ENCODE peak calls at places on chromosome 15, in seven cellular contexts. Q is RWPE2; F is CD8-positive, alpha-beta memory T cell; P is astrocyte of the spinal cord; R is AG10803; N is AG09309; Z is cardiac muscle cell. K is an unnamed sample.

GRCh38 chr15:35925634-35926380 is 379.8 kb upstream of the DPH6 start:
- DNase-seq in Q (no peak), F (no peak), P (peak; percentile 33), R (peak; percentile 1), N (no peak), Z (no peak), K (no peak)

GRCh38 chr15:48520376-48521155 is 124.9 kb downstream of the FBN1 start:
- DNase-seq in Q (no peak), F (no peak), P (peak; percentile 33), R (no peak), N (no peak), Z (no peak), K (no peak)

GRCh38 chr15:71275098-71275497 is 159.8 kb downstream of the THSD4 start:
- DNase-seq in Q (no peak), F (no peak), P (peak; percentile 87), R (peak; percentile 45), N (peak; percentile 46), Z (no peak), K (no peak)

GRCh38 chr15:31212956-31213694 is 111.6 kb upstream of the TRPM1 start:
- DNase-seq in Q (peak; percentile 31), F (no peak), P (no peak), R (no peak), N (no peak), Z (no peak), K (no peak)

GRCh38 chr15:80587816-80588456 is 107.2 kb upstream of the ABHD17C start:
- DNase-seq in Q (peak; percentile 55), F (no peak), P (peak; percentile 56), R (peak; percentile 36), N (no peak), Z (no peak), K (no peak)

GRCh38 chr15:25883860-25884259 is 20.7 kb upstream of the ATP10A start:
- DNase-seq in Q (peak; percentile 80), F (no peak), P (peak; percentile 86), R (peak; percentile 97), N (peak; percentile 85), Z (no peak), K (no peak)

GRCh38 chr15:100021653-100022052 is 288.4 kb upstream of the LYSMD4 start:
- DNase-seq in Q (no peak), F (no peak), P (no peak), R (no peak), N (no peak), Z (no peak), K (no peak)

GRCh38 chr15:47652853-47653243 is 64.5 kb upstream of the SEMA6D start:
- DNase-seq in Q (no peak), F (no peak), P (no peak), R (no peak), N (no peak), Z (no peak), K (no peak)

GRCh38 chr15:77554306-77555080 is 78.2 kb downstream of the LINGO1 start:
- DNase-seq in Q (no peak), F (no peak), P (no peak), R (no peak), N (no peak), Z (no peak), K (no peak)

GRCh38 chr15:54482251-54482650 is 504.0 kb downstream of the UNC13C start:
- DNase-seq in Q (no peak), F (no peak), P (no peak), R (no peak), N (no peak), Z (no peak), K (no peak)

GRCh38 chr15:51283026-51283425 is 55.4 kb downstream of the CYP19A1 start:
- DNase-seq in Q (no peak), F (no peak), P (no peak), R (no peak), N (no peak), Z (no peak), K (no peak)

GRCh38 chr15:29736745-29737023 is 85.6 kb downstream of the TJP1 start:
- DNase-seq in Q (no peak), F (no peak), P (peak; percentile 28), R (peak; percentile 47), N (no peak), Z (peak; percentile 59), K (no peak)

GRCh38 chr15:100515758-100516157 is 13.0 kb downstream of the CERS3 start:
- DNase-seq in Q (no peak), F (no peak), P (no peak), R (no peak), N (no peak), Z (no peak), K (no peak)

GRCh38 chr15:55552926-55553325 is 35.2 kb downstream of the PYGO1 start:
- DNase-seq in Q (no peak), F (no peak), P (peak; percentile 85), R (peak; percentile 18), N (no peak), Z (peak; percentile 5), K (no peak)

GRCh38 chr15:78508272-78508671 is 895 bp downstream of the HYKK start:
- DNase-seq in Q (no peak), F (no peak), P (no peak), R (no peak), N (no peak), Z (no peak), K (no peak)

GRCh38 chr15:101161656-101162055 is 90.2 kb downstream of the CHSY1 start:
- DNase-seq in Q (peak; percentile 30), F (no peak), P (no peak), R (no peak), N (no peak), Z (no peak), K (no peak)

GRCh38 chr15:45704329-45705249 is 69.8 kb downstream of the SQOR start:
- DNase-seq in Q (no peak), F (no peak), P (peak; percentile 16), R (no peak), N (no peak), Z (peak; percentile 74), K (no peak)

GRCh38 chr15:80418892-80419537 is 14.8 kb downstream of the ARNT2 start:
- DNase-seq in Q (no peak), F (no peak), P (peak; percentile 49), R (peak; percentile 68), N (peak; percentile 24), Z (peak; percentile 70), K (no peak)

GRCh38 chr15:44790215-44790614 is 53.9 kb downstream of the TRIM69 start:
- DNase-seq in Q (no peak), F (no peak), P (no peak), R (no peak), N (no peak), Z (no peak), K (no peak)

GRCh38 chr15:57463360-57463759 is 87.1 kb downstream of the CGNL1 start:
- DNase-seq in Q (no peak), F (no peak), P (no peak), R (no peak), N (no peak), Z (no peak), K (no peak)

GRCh38 chr15:57340673-57341259 is 35.5 kb upstream of the CGNL1 start:
- DNase-seq in Q (no peak), F (no peak), P (peak; percentile 72), R (peak; percentile 62), N (no peak), Z (peak; percentile 72), K (peak; percentile 64)

GRCh38 chr15:74782596-74783071 is 754 bp downstream of the CSK start:
- DNase-seq in Q (no peak), F (no peak), P (no peak), R (no peak), N (no peak), Z (peak; percentile 24), K (no peak)

GRCh38 chr15:53448215-53449001 is 311.1 kb downstream of the WDR72 start:
- DNase-seq in Q (no peak), F (no peak), P (no peak), R (no peak), N (no peak), Z (no peak), K (no peak)

GRCh38 chr15:74315626-74316025 is 51.8 kb downstream of the CYP11A1 start:
- DNase-seq in Q (no peak), F (no peak), P (no peak), R (no peak), N (no peak), Z (no peak), K (no peak)

GRCh38 chr15:31571676-31572075 is 245.0 kb downstream of the KLF13 start:
- DNase-seq in Q (no peak), F (no peak), P (no peak), R (no peak), N (no peak), Z (peak; percentile 36), K (no peak)

GRCh38 chr15:82710208-82710555 is 507 bp upstream of the AP3B2 start:
- DNase-seq in Q (no peak), F (no peak), P (no peak), R (no peak), N (no peak), Z (no peak), K (no peak)
- H3K4me3 ChIP-seq in Q (peak overlapping the region; percentile 62), F (peak overlapping the region; percentile 50), P (peak overlapping the region; percentile 53), R (peak overlapping the region; percentile 74), N (peak overlapping the region; percentile 51), Z (peak overlapping the region; percentile 49), K (peak overlapping the region; percentile 44)

DNA sequence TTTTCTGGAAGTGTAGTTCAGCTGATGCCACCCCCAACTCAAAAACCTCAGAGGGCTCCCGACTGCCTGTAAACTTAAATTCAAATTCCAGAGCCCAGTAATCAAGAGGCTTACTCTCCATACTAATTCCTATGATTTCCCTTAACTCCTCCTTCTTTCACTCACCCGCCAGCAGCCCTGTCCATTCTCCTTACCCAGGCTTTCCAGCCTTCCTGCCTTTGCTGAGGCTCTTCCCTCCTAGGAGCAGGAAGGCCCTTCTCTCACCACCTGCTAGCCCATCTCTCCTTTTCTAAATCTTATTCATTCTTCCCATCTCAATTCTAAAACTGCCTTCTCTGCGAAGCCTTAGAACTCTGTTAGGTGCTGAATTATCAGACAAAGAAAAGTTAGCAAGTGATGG is 30.4 kb downstream of the RORA start:
- DNase-seq in Q (no peak), F (no peak), P (no peak), R (no peak), N (no peak), Z (no peak), K (no peak)
- H3K4me3 ChIP-seq in Q (no peak overlapping the region), F (no peak overlapping the region), P (no peak overlapping the region), R (no peak overlapping the region), N (no peak overlapping the region), Z (no peak overlapping the region), K (no peak overlapping the region)

DNA sequence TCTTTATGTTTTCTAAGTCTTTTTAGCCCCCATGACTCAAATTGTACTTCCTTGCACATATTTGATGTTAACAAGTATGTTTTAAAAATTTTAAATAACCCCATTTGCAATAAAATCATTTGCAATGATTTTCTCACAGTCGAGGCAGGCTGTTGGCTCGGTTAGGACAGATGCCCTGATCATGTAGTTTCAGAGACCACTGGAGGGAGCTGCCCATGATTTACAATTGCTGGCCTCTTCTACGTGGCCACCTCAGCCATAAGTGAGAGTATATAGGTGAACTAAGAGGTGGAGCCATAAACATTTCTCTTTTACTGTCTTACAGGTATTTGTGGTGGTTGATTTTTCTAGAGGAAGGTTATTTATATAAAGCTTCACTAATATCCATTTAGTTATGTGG is 1.7 kb downstream of the DTWD1 start:
- DNase-seq in Q (no peak), F (no peak), P (peak; percentile 17), R (peak; percentile 48), N (no peak), Z (no peak), K (no peak)
- H3K4me3 ChIP-seq in Q (no peak overlapping the region), F (no peak overlapping the region), P (no peak overlapping the region), R (peak overlapping the region; percentile 80), N (no peak overlapping the region), Z (no peak overlapping the region), K (peak overlapping the region; percentile 81)

GRCh38 chr15:85381850-85382751 is 1.7 kb downstream of the AKAP13 start:
- DNase-seq in Q (no peak), F (no peak), P (no peak), R (peak; percentile 13), N (no peak), Z (peak; percentile 11), K (no peak)
- H3K4me3 ChIP-seq in Q (peak overlapping the region; percentile 99), F (peak overlapping the region; percentile 46), P (peak overlapping the region; percentile 76), R (peak overlapping the region; percentile 75), N (peak overlapping the region; percentile 82), Z (peak overlapping the region; percentile 96), K (peak overlapping the region; percentile 78)

K was measured in ovary.